ENCODE peak calls at places on chromosomes 4 and X, in six cellular contexts. D, S, K, Q, U and Y are unnamed samples.

GRCh38 chr4:118313098-118313497 is 39.7 kb downstream of the PRSS12 start:
- DNase-seq in S (no peak), D (no peak), K (peak), U (no peak), Q (no peak), Y (peak)

GRCh38 chr4:25884040-25884788 is 21.4 kb upstream of the SEL1L3 start:
- DNase-seq in U (no peak), K (no peak), Q (no peak), D (no peak), S (peak), Y (peak)

GRCh38 chr4:136864580-136865185 is 667.6 kb downstream of the PCDH18 start:
- DNase-seq in K (peak), Q (peak), S (peak), U (no peak), D (peak), Y (peak)

GRCh38 chr4:8732681-8733243 is 138.9 kb downstream of the HMX1 start:
- DNase-seq in Q (no peak), S (no peak), D (no peak), K (no peak), U (no peak), Y (no peak)

GRCh38 chrX:118164138-118164537 is 47.5 kb upstream of the KLHL13 start:
- DNase-seq in U (no peak), Q (no peak), S (peak), K (no peak), D (no peak), Y (no peak)

GRCh38 chrX:114841051-114841450 is 176.4 kb downstream of the IL13RA2 start:
- DNase-seq in U (no peak), Q (no peak), S (peak), K (no peak), D (no peak), Y (no peak)

GRCh38 chr4:168293386-168293975 is 25.1 kb downstream of the DDX60 start:
- DNase-seq in S (no peak), U (no peak), D (no peak), Q (no peak), K (no peak), Y (no peak)

GRCh38 chrX:43615677-43616076 is 40.4 kb upstream of the MAOA start:
- DNase-seq in U (no peak), D (no peak), K (no peak), S (no peak), Q (no peak), Y (no peak)

GRCh38 chr4:89752932-89753598 is 83.9 kb downstream of the SNCA start:
- DNase-seq in S (no peak), D (peak), K (peak), U (no peak), Q (peak), Y (peak)

GRCh38 chr4:6674500-6675149 is 19.1 kb upstream of the S100P start:
- DNase-seq in S (peak), Q (peak), D (peak), K (no peak), U (no peak), Y (no peak)

GRCh38 chr4:150114641-150115040 is 36.4 kb downstream of the DCLK2 start:
- DNase-seq in U (no peak), Q (no peak), S (no peak), K (no peak), D (no peak), Y (no peak)

GRCh38 chr4:107034091-107034698 is 1.9 kb downstream of the DKK2 start:
- DNase-seq in K (peak), S (no peak), U (no peak), Q (peak), D (peak), Y (no peak)

GRCh38 chrX:69614896-69615295 is 1.0 kb upstream of the EDA start:
- DNase-seq in K (peak), Q (no peak), U (no peak), S (no peak), D (no peak), Y (no peak)

GRCh38 chrX:69613946-69614345 is 2.0 kb upstream of the EDA start:
- DNase-seq in Q (no peak), K (no peak), S (no peak), U (no peak), D (no peak), Y (no peak)

GRCh38 chrX:69615779-69616519 is at the start of gene EDA:
- DNase-seq in Q (peak), D (peak), U (peak), S (peak), K (peak), Y (no peak)

GRCh38 chrX:69616520-69617203 is 749 bp downstream of the EDA start:
- DNase-seq in U (no peak), K (peak), S (no peak), D (peak), Q (peak), Y (no peak)

DNA sequence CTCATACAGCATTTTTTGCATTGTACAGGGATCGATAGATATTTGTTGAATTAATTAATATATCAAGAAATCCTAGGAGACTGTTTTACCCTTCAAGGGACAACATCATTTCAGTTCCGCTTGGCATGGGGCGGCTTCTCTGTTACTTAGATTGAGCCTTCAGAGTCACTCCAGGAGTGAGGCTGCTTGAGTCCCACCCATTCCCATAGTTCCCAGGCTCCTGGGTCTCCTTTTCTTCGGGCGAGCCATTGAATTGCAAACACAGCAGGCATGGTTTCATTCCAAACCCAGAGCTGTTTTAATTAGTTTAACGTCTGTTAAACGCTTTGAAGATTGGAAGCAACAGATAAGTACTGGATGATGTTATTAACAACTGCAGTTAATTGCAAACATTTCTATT is 590 bp upstream of the EDA start:
- DNase-seq in K (peak), U (no peak), Q (no peak), D (peak), S (no peak), Y (no peak)
- H3K4me3 ChIP-seq in K (peak), U (peak), Q (no peak), D (no peak), S (peak), Y (no peak)

GRCh38 chr4:113355550-113356371 is 306.3 kb downstream of the ANK2 start:
- DNase-seq in S (peak), U (no peak), Q (peak), K (peak), D (no peak), Y (peak)
- TF ChIP-seq CTCF in S (peak), U (no peak), Q (no peak), K (no peak), D (no peak), Y (no peak)

GRCh38 chrX:154123241-154124219 is 20.5 kb upstream of the OPN1LW start:
- DNase-seq in Q (peak), S (peak), K (peak), D (peak), U (no peak), Y (no peak)
- H3K4me3 ChIP-seq in Q (no peak), S (no peak), K (no peak), D (no peak), U (no peak), Y (no peak)

GRCh38 chrX:22665818-22666217 is 333.9 kb upstream of the DDX53 start:
- DNase-seq in K (no peak), S (no peak), D (no peak), U (no peak), Q (no peak), Y (no peak)

GRCh38 chrX:22660756-22661155 is 339.0 kb upstream of the DDX53 start:
- DNase-seq in D (no peak), U (no peak), S (no peak), K (no peak), Q (no peak), Y (no peak)

GRCh38 chrX:22664826-22665225 is 334.9 kb upstream of the DDX53 start:
- DNase-seq in S (no peak), K (no peak), Q (no peak), D (no peak), U (no peak), Y (no peak)

GRCh38 chrX:22662776-22663175 is 337.0 kb upstream of the DDX53 start:
- DNase-seq in Q (no peak), S (peak), U (no peak), D (no peak), K (no peak), Y (no peak)

GRCh38 chrX:22666441-22666840 is 333.3 kb upstream of the DDX53 start:
- DNase-seq in U (no peak), D (peak), K (peak), S (peak), Q (peak), Y (peak)
- TF ChIP-seq CTCF in U (no peak), D (peak), K (peak), S (peak), Q (no peak), Y (peak)

DNA sequence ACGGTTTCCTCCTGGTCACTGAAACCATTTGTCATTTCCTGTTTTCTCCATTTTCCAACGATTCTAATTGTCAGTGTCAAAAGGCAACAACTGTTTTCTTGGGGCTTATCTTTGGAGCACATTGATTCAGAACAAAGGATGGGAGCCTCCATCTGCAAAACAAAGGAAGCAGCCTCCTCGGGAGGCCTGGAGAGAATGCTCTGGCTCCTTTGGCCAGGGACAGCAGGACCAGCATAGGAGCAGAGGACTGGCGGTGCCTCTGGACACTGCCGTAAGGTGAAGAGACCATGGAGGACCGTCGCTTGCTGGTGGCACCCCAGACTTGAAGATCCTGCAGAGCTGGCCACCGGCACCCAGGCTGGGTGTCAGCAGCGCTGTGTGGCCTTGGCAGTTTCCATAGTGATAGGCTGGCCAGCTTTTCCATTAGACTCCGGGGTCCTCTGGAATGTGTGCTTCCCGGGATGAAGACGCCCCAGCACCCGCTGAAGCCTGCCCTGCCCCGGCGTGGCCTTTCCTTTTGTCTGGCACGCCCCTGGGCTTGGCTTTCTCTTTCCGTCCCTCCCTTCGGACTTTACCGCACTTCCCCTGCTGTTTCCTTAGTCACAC is 61.1 kb upstream of the MTM1 start:
- DNase-seq in S (no peak), D (no peak), K (no peak), Q (no peak), U (no peak), Y (no peak)
- H3K4me3 ChIP-seq in S (no peak), D (no peak), K (no peak), Q (no peak), U (no peak), Y (no peak)

GRCh38 chrX:112913807-112914206 is 73.2 kb upstream of the AMOT start:
- DNase-seq in D (no peak), K (no peak), U (no peak), S (no peak), Q (no peak), Y (no peak)
- TF ChIP-seq CTCF in D (peak), K (no peak), U (no peak), S (no peak), Q (no peak), Y (no peak)

GRCh38 chr4:32562010-32562409 is 1841.8 kb downstream of the PCDH7 start:
- DNase-seq in K (no peak), S (no peak), Q (no peak), U (no peak), D (no peak), Y (no peak)

DNA sequence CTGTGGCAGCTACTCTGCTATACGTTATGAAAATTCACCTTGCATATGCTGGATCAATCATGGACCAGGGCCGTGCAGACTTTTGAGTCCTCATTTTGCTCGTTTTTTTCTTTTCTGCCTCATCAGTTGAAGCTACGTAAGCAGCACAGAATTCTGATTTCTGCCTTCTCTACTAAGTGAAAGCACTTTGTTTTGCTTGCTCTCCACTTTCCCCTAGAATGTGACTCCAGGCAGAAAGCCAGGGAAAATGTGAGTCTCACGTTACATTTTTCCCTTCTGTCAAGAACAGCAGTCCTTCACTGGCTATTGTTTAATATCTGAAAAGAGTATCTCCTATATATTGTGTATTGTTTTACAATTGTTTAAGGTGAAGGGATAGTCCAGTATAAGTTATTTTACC is 1840.1 kb downstream of the PCDH7 start:
- DNase-seq in S (peak), U (no peak), Q (peak), D (no peak), K (no peak), Y (no peak)
- H3K4me3 ChIP-seq in S (peak), U (peak), Q (no peak), D (peak), K (no peak), Y (no peak)

DNA sequence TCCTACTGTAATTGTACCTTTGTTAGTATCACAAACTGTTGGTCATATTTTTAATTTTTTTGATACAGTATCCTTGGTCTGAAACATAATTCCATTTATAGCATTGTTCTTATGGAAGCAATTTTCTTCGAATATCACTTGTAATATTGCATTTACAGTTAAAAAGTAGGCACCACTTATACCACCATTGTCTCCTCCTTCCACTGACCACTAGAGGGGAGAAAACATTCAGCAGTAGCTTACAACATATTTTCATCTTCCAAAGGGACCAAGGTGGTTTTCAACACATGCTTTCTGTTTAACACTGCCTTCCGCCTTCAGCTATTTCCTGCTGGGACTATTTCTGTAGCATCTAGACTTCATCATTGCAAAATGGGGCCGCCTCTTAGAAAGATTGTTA is 146.2 kb downstream of the COL4A6 start:
- DNase-seq in D (no peak), K (no peak), S (no peak), Q (no peak), U (no peak), Y (no peak)
- TF ChIP-seq CTCF in D (peak), K (no peak), S (peak), Q (no peak), U (no peak), Y (no peak)